ENCODE peak calls at places on chromosomes 3 and 15, in ten cellular contexts. O is body of pancreas, I is PC-3, Z is prostate gland, L is fibroblast of villous mesenchyme, B is dorsolateral prefrontal cortex, M is fibroblast of mammary gland, X is tibial nerve, F is IMR-90, U is astrocyte of the spinal cord. N is an unnamed sample.

GRCh38 chr15:100330629-100331215 is 11.1 kb downstream of the ADAMTS17 start:
- DNase-seq in L (no peak), O (no peak), Z (no peak), B (no peak), M (no peak), I (no peak), F (no peak), U (no peak), X (no peak), N (no peak)

GRCh38 chr3:32856355-32856889 is 38.6 kb downstream of the TRIM71 start:
- DNase-seq in U (no peak), I (peak), F (no peak), O (no peak), Z (no peak), B (no peak), L (no peak), X (no peak), M (peak), N (no peak)

GRCh38 chr3:172655388-172655787 is 55.5 kb downstream of the NCEH1 start:
- DNase-seq in X (no peak), M (no peak), O (no peak), B (no peak), F (no peak), L (no peak), Z (no peak), U (no peak), I (no peak), N (no peak)

GRCh38 chr3:50587373-50587772 is 18.1 kb downstream of the HEMK1 start:
- DNase-seq in B (no peak), O (no peak), F (peak), Z (no peak), M (peak), L (no peak), I (no peak), X (no peak), U (no peak), N (peak)

GRCh38 chr15:94858011-94858410 is 626.6 kb downstream of the MCTP2 start:
- DNase-seq in M (no peak), F (no peak), B (no peak), O (no peak), L (no peak), I (no peak), Z (no peak), X (no peak), U (no peak), N (no peak)

GRCh38 chr15:72312605-72313447 is 7.1 kb downstream of the CELF6 start:
- DNase-seq in B (peak), Z (peak), F (peak), X (no peak), L (peak), I (peak), U (peak), O (peak), M (peak), N (peak)

GRCh38 chr3:195081242-195081963 is 189.6 kb downstream of the XXYLT1 start:
- DNase-seq in Z (peak), O (no peak), M (no peak), L (peak), I (no peak), F (peak), B (no peak), U (peak), X (no peak), N (peak)

GRCh38 chr3:170997966-170998913 is 28.3 kb downstream of the SLC2A2 start:
- DNase-seq in M (peak), F (peak), X (no peak), L (peak), I (no peak), U (peak), O (peak), B (no peak), Z (no peak), N (peak)

GRCh38 chr15:41788262-41788661 is 14.0 kb downstream of the MAPKBP1 start:
- DNase-seq in F (no peak), X (no peak), O (no peak), B (no peak), U (no peak), Z (no peak), L (no peak), I (no peak), M (no peak), N (no peak)

GRCh38 chr3:38353151-38353550 is 6.6 kb downstream of the XYLB start:
- DNase-seq in Z (no peak), O (no peak), U (peak), I (peak), M (peak), B (no peak), F (peak), L (peak), X (no peak), N (peak)

GRCh38 chr3:6929918-6930317 is 69.0 kb downstream of the GRM7 start:
- DNase-seq in Z (no peak), U (no peak), I (no peak), L (no peak), X (no peak), O (no peak), F (no peak), M (no peak), B (no peak), N (no peak)

GRCh38 chr3:71371282-71371681 is 212.2 kb downstream of the FOXP1 start:
- DNase-seq in X (no peak), Z (no peak), F (no peak), I (peak), O (no peak), U (no peak), L (no peak), B (no peak), M (no peak), N (no peak)

GRCh38 chr15:38695249-38696119 is 130.9 kb upstream of the RASGRP1 start:
- DNase-seq in B (no peak), U (no peak), I (no peak), F (no peak), L (no peak), X (no peak), O (no peak), Z (no peak), M (no peak), N (no peak)

GRCh38 chr15:75449585-75450306 is 1.7 kb downstream of the SIN3A start:
- DNase-seq in O (peak), I (no peak), M (no peak), B (no peak), L (no peak), U (no peak), X (no peak), F (no peak), Z (no peak), N (no peak)
- H3K4me3 ChIP-seq in O (no peak), I (peak), M (peak), B (peak), L (peak), U (peak), X (peak), F (peak), Z (peak), N (peak)

DNA sequence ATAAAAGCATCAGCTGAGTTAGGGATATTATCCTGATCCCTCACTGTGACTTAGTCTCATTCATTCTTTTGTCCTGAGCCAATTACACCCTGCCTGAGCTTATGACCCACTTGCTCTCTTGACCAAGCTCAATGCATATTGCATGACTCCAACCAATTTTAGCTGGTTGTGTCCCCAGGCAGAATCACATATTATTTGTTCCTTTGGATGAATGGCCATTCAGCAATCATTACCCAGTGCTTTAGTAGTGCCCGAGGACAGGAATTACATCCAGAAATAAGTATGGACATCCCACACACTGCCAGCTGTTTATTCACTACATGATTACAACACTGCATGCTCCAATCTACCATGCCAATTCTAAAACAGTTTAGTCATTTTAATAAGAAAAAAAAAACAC is 322.5 kb downstream of the ZBBX start:
- DNase-seq in B (no peak), I (no peak), F (no peak), X (no peak), O (no peak), L (no peak), U (no peak), Z (no peak), M (no peak), N (no peak)
- TF ChIP-seq CTCF in B (no peak), I (no peak), F (no peak), X (no peak), O (no peak), L (no peak), U (no peak), Z (no peak), M (no peak), N (no peak)

DNA sequence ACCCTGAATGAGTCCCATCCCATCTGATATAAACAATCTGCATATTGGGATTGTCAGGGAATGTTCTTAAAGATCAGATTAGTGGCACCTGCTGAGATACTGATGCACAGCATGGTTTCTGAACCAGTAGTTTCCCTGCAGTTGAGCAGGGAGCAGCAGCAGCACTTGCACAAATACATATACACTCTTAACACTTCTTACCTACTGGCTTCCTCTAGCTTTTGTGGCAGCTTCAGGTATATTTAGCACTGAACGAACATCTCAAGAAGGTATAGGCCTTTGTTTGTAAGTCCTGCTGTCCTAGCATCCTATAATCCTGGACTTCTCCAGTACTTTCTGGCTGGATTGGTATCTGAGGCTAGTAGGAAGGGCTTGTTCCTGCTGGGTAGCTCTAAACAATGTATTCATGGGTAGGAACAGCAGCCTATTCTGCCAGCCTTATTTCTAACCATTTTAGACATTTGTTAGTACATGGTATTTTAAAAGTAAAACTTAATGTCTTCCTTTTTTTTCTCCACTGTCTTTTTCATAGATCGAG is 4.5 kb downstream of the B2M start:
- DNase-seq in X (no peak), I (no peak), F (no peak), L (no peak), U (no peak), B (no peak), M (no peak), O (no peak), Z (no peak), N (no peak)
- H3K4me3 ChIP-seq in X (no peak), I (no peak), F (no peak), L (no peak), U (no peak), B (no peak), M (no peak), O (no peak), Z (no peak), N (no peak)

DNA sequence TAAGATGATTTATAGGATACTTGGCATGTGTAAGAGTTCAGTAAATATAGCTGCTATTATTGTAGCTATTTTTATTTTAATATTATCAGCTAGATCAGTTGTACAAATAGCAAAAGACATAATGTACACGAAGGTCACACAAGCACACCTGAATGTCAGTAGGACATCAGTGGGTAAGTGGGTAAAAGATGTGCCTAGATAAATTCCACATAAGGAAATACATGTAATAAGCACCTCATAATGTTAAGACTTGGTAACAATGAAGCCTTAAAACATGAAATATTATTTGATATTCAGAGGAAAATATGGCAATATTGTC is 41.5 kb downstream of the ABHD2 start:
- DNase-seq in B (no peak), L (no peak), U (no peak), I (no peak), X (no peak), M (no peak), Z (no peak), F (no peak), O (no peak), N (no peak)
- TF ChIP-seq CTCF in B (no peak), L (no peak), U (no peak), I (peak), X (no peak), M (no peak), Z (no peak), F (no peak), O (no peak), N (no peak)

DNA sequence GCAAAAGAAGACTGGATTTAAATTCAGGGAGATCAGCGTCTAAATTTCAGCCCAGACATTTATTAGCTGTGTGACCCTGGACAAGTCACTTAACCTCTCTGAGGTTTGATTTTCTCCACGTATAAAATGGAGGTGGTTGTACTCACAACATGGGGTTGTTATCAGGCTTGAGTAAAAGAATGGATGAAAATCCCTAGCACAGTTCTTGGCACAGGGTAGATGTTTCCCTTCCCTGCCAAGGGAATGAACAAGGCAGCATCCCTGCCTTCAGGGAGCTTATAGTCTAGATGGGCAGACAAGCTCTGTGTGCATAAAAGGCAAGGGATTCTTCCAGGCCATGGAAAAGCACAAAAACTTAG is 50.2 kb upstream of the MRPS22 start:
- DNase-seq in B (no peak), F (no peak), X (no peak), L (no peak), U (no peak), O (no peak), Z (no peak), I (no peak), M (no peak), N (no peak)
- H3K4me3 ChIP-seq in B (no peak), F (no peak), X (no peak), L (no peak), U (no peak), O (no peak), Z (no peak), I (no peak), M (no peak), N (no peak)

GRCh38 chr3:21502631-21503030 is 248.4 kb downstream of the ZNF385D start:
- DNase-seq in I (no peak), L (no peak), Z (no peak), O (no peak), F (no peak), M (no peak), X (no peak), U (no peak), B (no peak), N (no peak)

GRCh38 chr3:21500834-21501233 is 250.2 kb downstream of the ZNF385D start:
- DNase-seq in X (no peak), Z (no peak), L (no peak), U (no peak), M (no peak), B (no peak), I (no peak), F (no peak), O (no peak), N (no peak)

GRCh38 chr3:21508244-21508643 is 242.8 kb downstream of the ZNF385D start:
- DNase-seq in Z (no peak), I (no peak), B (no peak), L (no peak), U (no peak), F (no peak), X (no peak), O (no peak), M (no peak), N (no peak)

GRCh38 chr3:21509706-21510105 is 241.3 kb downstream of the ZNF385D start:
- DNase-seq in U (no peak), B (no peak), Z (no peak), M (peak), I (no peak), F (no peak), X (no peak), O (no peak), L (peak), N (no peak)

DNA sequence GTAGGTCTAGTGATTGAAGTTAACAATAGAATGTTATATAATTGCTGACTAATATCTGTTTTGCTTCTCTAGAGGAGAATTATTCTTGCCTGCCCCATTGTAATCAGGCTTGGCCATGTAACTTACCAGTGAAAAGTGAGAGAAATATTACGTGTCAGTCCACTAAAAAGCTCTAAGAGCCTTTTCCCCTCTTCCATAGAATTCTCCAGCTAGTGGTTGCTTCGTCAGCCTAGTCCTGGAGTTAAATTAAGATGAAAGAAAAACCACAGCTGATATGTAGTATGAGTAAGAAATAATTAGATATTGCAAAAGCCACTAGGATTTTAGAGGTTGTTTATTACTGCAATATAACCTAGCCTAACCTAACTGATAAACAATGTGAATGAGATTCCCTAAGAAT is 244.9 kb downstream of the ZNF385D start:
- DNase-seq in U (peak), M (peak), I (no peak), Z (no peak), F (no peak), L (no peak), X (no peak), B (no peak), O (no peak), N (peak)
- TF ChIP-seq CTCF in U (no peak), M (no peak), I (no peak), Z (no peak), F (no peak), L (no peak), X (no peak), B (no peak), O (no peak), N (no peak)

DNA sequence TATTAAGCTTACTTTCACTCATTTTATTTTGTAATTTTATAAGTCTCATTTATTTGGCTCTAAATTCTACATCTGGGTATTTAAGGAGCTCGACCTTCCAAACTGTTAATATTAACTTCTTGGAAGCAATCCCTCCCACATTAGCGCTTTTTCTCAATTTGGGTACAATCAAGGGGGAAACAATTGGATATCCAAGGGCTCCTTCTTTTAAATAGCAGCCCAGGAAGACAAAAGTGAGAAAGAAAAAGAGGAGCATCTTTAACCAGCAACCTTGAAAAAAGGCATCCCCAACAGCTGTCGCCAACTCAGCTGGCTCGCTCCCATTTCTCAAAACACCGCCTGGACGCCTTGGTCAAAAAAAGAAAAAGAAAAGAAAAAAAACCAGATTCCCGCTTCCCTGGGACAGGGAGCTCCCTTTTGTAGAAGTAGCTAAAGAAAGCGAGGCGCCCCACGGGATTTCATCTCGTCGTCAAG is 864 bp downstream of the C3orf70 start:
- DNase-seq in I (no peak), B (peak), X (no peak), M (no peak), O (peak), F (peak), U (no peak), Z (no peak), L (peak), N (no peak)
- H3K4me3 ChIP-seq in I (peak), B (peak), X (peak), M (no peak), O (peak), F (peak), U (peak), Z (peak), L (peak), N (no peak)

DNA sequence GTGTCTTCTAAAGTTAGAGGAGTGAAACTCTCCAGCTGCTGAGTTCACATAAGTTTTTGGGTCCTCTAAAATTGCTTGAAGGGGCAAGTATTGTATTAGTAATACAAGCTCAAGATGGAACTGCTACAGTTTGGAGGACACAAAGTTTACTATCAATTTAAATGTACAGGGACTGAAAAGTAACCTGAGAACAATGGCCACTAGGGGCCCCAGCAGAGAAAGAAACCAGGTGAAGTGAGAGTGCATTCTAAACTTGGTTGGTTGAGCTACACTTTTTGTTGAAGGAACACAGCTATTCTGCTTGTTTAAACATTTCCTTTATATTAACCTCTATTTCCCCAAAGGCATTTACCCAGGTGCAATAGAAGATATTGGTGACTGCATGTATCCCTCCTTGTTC is 755.5 kb downstream of the GBE1 start:
- DNase-seq in X (no peak), F (no peak), U (no peak), M (no peak), L (no peak), B (no peak), O (no peak), I (peak), Z (no peak), N (no peak)
- TF ChIP-seq CTCF in X (no peak), F (no peak), U (no peak), M (no peak), L (no peak), B (no peak), O (no peak), I (peak), Z (no peak), N (no peak)

GRCh38 chr3:196528639-196529233 is 13.6 kb upstream of the SMCO1 start:
- DNase-seq in U (peak), L (peak), X (no peak), M (peak), Z (peak), I (peak), F (peak), O (peak), B (no peak), N (peak)
- H3K4me3 ChIP-seq in U (peak), L (peak), X (peak), M (peak), Z (peak), I (peak), F (peak), O (no peak), B (peak), N (peak)

N was measured in fibroblast of the aortic adventitia.